ENCODE peak calls at places on chromosomes 12 and 14, in six cellular contexts. E is DND-41; N is body of pancreas; M is MM.1S; B is mammary epithelial cell; C is CD4-positive, CD25-positive, alpha-beta regulatory T cell. S is an unnamed sample.

GRCh38 chr12:121005346-121005815 is 10.9 kb downstream of the C12orf43 start:
- DNase-seq in E (peak; percentile 54), N (peak; percentile 54), M (peak; percentile 37), B (peak; percentile 32), C (peak; percentile 30), S (no peak)

GRCh38 chr12:33476058-33476457 is 36.4 kb upstream of the SYT10 start:
- DNase-seq in E (no peak), N (no peak), M (no peak), B (peak; percentile 60), C (no peak), S (no peak)

GRCh38 chr12:52634266-52635056 is 16.1 kb upstream of the KRT73 start:
- DNase-seq in E (no peak), N (peak; percentile 82), M (peak; percentile 13), B (no peak), C (no peak), S (no peak)

GRCh38 chr12:16019131-16019530 is 108.0 kb downstream of the DERA start:
- DNase-seq in E (no peak), N (no peak), M (no peak), B (no peak), C (no peak), S (no peak)

GRCh38 chr12:81337891-81338290 is 260.0 kb downstream of the ACSS3 start:
- DNase-seq in E (no peak), N (no peak), M (no peak), B (no peak), C (no peak), S (no peak)

GRCh38 chr12:4107436-4107878 is 166.1 kb upstream of the CCND2 start:
- DNase-seq in E (peak; percentile 60), N (peak; percentile 38), M (peak; percentile 94), B (peak; percentile 79), C (peak; percentile 82), S (peak; percentile 58)

GRCh38 chr12:102948941-102949352 is 8.5 kb upstream of the ASCL1 start:
- DNase-seq in E (peak; percentile 54), N (peak; percentile 69), M (peak; percentile 41), B (no peak), C (peak; percentile 47), S (peak; percentile 23)

GRCh38 chr14:83575301-83575700 is 1954.6 kb upstream of the FLRT2 start:
- DNase-seq in E (no peak), N (no peak), M (no peak), B (no peak), C (no peak), S (no peak)

GRCh38 chr12:64737539-64737938 is 21.7 kb downstream of the GNS start:
- DNase-seq in E (peak; percentile 14), N (no peak), M (peak; percentile 83), B (peak; percentile 42), C (no peak), S (peak; percentile 16)

GRCh38 chr14:85934886-85935254 is 404.9 kb downstream of the FLRT2 start:
- DNase-seq in E (no peak), N (no peak), M (peak; percentile 7), B (peak; percentile 25), C (no peak), S (no peak)

GRCh38 chr14:99870617-99871016 is 77.4 kb downstream of the EML1 start:
- DNase-seq in E (no peak), N (no peak), M (no peak), B (no peak), C (no peak), S (no peak)

GRCh38 chr14:23078692-23079116 is 16.2 kb downstream of the ACIN1 start:
- DNase-seq in E (no peak), N (peak; percentile 40), M (no peak), B (peak; percentile 94), C (no peak), S (no peak)

GRCh38 chr14:21039585-21040369 is 2.4 kb upstream of the RNASE7 start:
- DNase-seq in E (peak; percentile 21), N (peak; percentile 73), M (peak; percentile 27), B (peak; percentile 66), C (peak; percentile 44), S (no peak)

GRCh38 chr12:29561736-29562135 is 64.2 kb upstream of the OVCH1 start:
- DNase-seq in E (no peak), N (no peak), M (no peak), B (no peak), C (no peak), S (no peak)

GRCh38 chr12:127245437-127245836 is 1021.5 kb upstream of the TMEM132C start:
- DNase-seq in E (no peak), N (no peak), M (no peak), B (peak; percentile 77), C (no peak), S (no peak)

GRCh38 chr14:100864960-100865681 is 38.4 kb downstream of the RTL1 start:
- DNase-seq in E (no peak), N (no peak), M (no peak), B (peak; percentile 34), C (no peak), S (no peak)

GRCh38 chr14:56125772-56126411 is 7.7 kb downstream of the PELI2 start:
- DNase-seq in E (no peak), N (peak; percentile 91), M (no peak), B (no peak), C (no peak), S (no peak)

GRCh38 chr12:49930515-49931288 is 19.8 kb upstream of the AQP2 start:
- DNase-seq in E (no peak), N (no peak), M (no peak), B (peak; percentile 71), C (no peak), S (no peak)

GRCh38 chr14:69399750-69400149 is 1.3 kb downstream of the SLC39A9 start:
- DNase-seq in E (no peak), N (no peak), M (no peak), B (no peak), C (no peak), S (no peak)
- H3K4me1 ChIP-seq in E (peaks cover 63% of the 10 kb centered on the region), N (peaks cover 53% of the 10 kb centered on the region), M (peaks cover 11% of the 10 kb centered on the region), B (peaks cover 21% of the 10 kb centered on the region), C (peaks cover 52% of the 10 kb centered on the region), S (peaks cover 19% of the 10 kb centered on the region)

DNA sequence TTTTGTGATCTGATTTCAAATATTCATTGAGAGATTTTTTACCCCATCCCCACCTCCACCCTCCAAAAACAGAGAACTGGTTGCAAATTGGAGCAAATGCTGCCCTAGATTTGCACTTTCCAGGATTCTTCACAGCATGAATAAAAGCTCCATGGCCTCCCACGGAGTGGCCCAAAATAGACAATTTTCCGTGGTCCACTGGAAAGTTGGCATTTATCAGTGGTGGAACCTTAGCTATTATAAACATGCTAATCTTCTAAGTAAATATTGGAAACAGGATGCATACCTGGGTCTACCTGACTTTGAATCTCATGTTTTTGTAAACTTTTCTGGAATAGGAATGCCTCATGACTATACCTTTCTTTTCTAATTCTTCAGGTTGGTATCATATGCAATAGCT is 123.9 kb downstream of the SLC16A7 start:
- DNase-seq in E (no peak), N (no peak), M (no peak), B (no peak), C (no peak), S (no peak)
- H3K4me3 ChIP-seq in E (no peak overlapping the region), N (no peak overlapping the region), M (no peak overlapping the region), B (no peak overlapping the region), C (no peak overlapping the region), S (no peak overlapping the region)

GRCh38 chr12:47757360-47757839 is 1.3 kb downstream of the RAPGEF3 start:
- DNase-seq in E (no peak), N (no peak), M (no peak), B (no peak), C (no peak), S (no peak)
- H3K4me1 ChIP-seq in E (peaks cover 16% of the 10 kb centered on the region), N (peaks cover 56% of the 10 kb centered on the region), M (peaks cover 32% of the 10 kb centered on the region), B (peaks cover 63% of the 10 kb centered on the region), C (peaks cover 26% of the 10 kb centered on the region), S (peaks cover 30% of the 10 kb centered on the region)

GRCh38 chr12:58268080-58268479 is 326.7 kb downstream of the ATP23 start:
- DNase-seq in E (no peak), N (no peak), M (no peak), B (no peak), C (no peak), S (no peak)
- H3K4me3 ChIP-seq in E (no peak overlapping the region), N (no peak overlapping the region), M (no peak overlapping the region), B (no peak overlapping the region), C (no peak overlapping the region), S (no peak overlapping the region)

GRCh38 chr14:64614214-64614613 is 64.5 kb downstream of the PPP1R36 start:
- DNase-seq in E (no peak), N (no peak), M (no peak), B (no peak), C (no peak), S (no peak)
- H3K4me1 ChIP-seq in E (no peaks in the 10 kb centered on the region), N (peaks cover 10% of the 10 kb centered on the region), M (no peaks in the 10 kb centered on the region), B (peaks cover 11% of the 10 kb centered on the region), C (no peaks in the 10 kb centered on the region), S (no peaks in the 10 kb centered on the region)

DNA sequence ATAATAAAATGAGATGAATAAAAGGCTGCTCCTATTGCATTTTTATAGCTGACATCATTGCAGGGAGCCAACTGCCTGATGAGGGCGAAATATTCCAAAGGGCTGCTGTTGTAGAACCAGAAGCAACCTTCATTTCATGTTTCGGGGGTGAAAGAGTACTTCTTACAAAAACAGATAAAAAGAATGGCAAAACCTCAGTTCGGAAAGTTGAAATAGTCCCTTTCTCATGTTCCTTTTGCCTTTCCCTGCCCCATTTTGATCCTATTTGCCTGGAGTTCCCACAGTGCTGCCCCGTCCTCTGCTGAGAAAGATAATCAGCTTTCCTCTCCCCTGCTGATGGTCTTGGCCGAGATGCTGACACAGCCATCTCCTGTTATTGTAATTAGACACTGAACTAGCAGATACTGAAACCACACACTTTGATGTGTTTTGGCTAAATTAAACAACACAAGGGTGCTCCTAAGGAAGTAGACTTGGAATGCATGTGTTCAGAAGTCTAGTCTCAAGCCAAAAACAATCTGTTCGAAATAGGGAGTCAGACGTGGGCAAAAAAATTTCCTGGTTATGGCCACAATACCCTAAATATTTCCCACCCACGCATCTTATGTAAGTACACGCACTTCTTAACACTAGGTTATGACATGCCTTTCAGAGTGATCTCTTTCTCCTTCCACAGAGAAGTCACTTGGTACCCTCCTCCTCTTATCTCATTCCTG is 117.2 kb downstream of the PPM1H start:
- DNase-seq in E (no peak), N (no peak), M (peak; percentile 78), B (peak; percentile 11), C (no peak), S (no peak)
- H3K4me3 ChIP-seq in E (no peak overlapping the region), N (no peak overlapping the region), M (peak overlapping the region; percentile 46), B (no peak overlapping the region), C (no peak overlapping the region), S (no peak overlapping the region)

GRCh38 chr14:74618078-74618952 is 6.3 kb upstream of the LTBP2 start:
- DNase-seq in E (peak; percentile 67), N (peak; percentile 76), M (no peak), B (peak; percentile 72), C (peak; percentile 63), S (peak; percentile 64)
- H3K4me1 ChIP-seq in E (peaks cover 6% of the 10 kb centered on the region), N (peaks cover 45% of the 10 kb centered on the region), M (no peaks in the 10 kb centered on the region), B (peaks cover 94% of the 10 kb centered on the region), C (peaks cover 23% of the 10 kb centered on the region), S (peaks cover 20% of the 10 kb centered on the region)

GRCh38 chr12:117044790-117045174 is 54.4 kb downstream of the TESC start:
- DNase-seq in E (no peak), N (no peak), M (no peak), B (no peak), C (no peak), S (no peak)
- H3K4me3 ChIP-seq in E (no peak overlapping the region), N (no peak overlapping the region), M (no peak overlapping the region), B (no peak overlapping the region), C (no peak overlapping the region), S (no peak overlapping the region)

GRCh38 chr12:108727868-108728735 is 3.2 kb downstream of the CORO1C start:
- DNase-seq in E (no peak), N (no peak), M (no peak), B (no peak), C (no peak), S (no peak)
- H3K4me1 ChIP-seq in E (peaks cover 51% of the 10 kb centered on the region), N (peaks cover 20% of the 10 kb centered on the region), M (peaks cover 53% of the 10 kb centered on the region), B (peaks cover 48% of the 10 kb centered on the region), C (peaks cover 24% of the 10 kb centered on the region), S (peaks cover 7% of the 10 kb centered on the region)